ENCODE peak calls at places on chromosomes 6 and 20, in six cellular contexts. Y is astrocyte, J is GM20000, O is cardiac fibroblast, T is A549, N is fibroblast of lung. P is an unnamed sample.

GRCh38 chr6:72825265-72825918 is 203.5 kb downstream of the KCNQ5 start:
- DNase-seq in J (no peak), T (peak), Y (peak), N (peak), O (peak), P (no peak)

GRCh38 chr20:6120491-6120988 is 2.3 kb downstream of the FERMT1 start:
- DNase-seq in J (no peak), T (no peak), N (no peak), O (no peak), Y (no peak), P (no peak)

GRCh38 chr20:58228484-58229197 is at the start of gene ANKRD60:
- DNase-seq in O (peak), T (no peak), N (peak), J (peak), Y (peak), P (peak)

GRCh38 chr6:26322645-26323482 is 42.1 kb upstream of the BTN3A2 start:
- DNase-seq in J (no peak), N (peak), T (peak), O (peak), Y (peak), P (no peak)

GRCh38 chr6:1911476-1911875 is 301.8 kb downstream of the FOXC1 start:
- DNase-seq in T (no peak), O (peak), N (no peak), J (no peak), Y (no peak), P (no peak)

GRCh38 chr6:21588812-21589811 is 4.4 kb upstream of the SOX4 start:
- DNase-seq in T (peak), J (peak), Y (peak), N (peak), O (peak), P (peak)

GRCh38 chr20:1305682-1306081 is 23.3 kb downstream of the SDCBP2 start:
- DNase-seq in Y (no peak), N (no peak), J (no peak), O (no peak), T (no peak), P (no peak)

GRCh38 chr6:36962874-36963273 is 8.3 kb downstream of the PI16 start:
- DNase-seq in J (peak), Y (no peak), N (no peak), O (peak), T (peak), P (peak)

GRCh38 chr20:2246081-2246491 is 49.7 kb upstream of the TGM3 start:
- DNase-seq in O (no peak), Y (peak), T (no peak), J (no peak), N (peak), P (no peak)

GRCh38 chr6:90694802-90695201 is 107.9 kb upstream of the MAP3K7 start:
- DNase-seq in O (no peak), N (no peak), Y (no peak), J (no peak), T (no peak), P (no peak)

GRCh38 chr6:44254957-44255808 is 2.1 kb downstream of the SLC35B2 start:
- DNase-seq in Y (no peak), O (no peak), T (peak), J (no peak), N (peak), P (no peak)

GRCh38 chr6:148883270-148883669 is 136.4 kb downstream of the UST start:
- DNase-seq in N (peak), O (no peak), Y (no peak), J (no peak), T (no peak), P (no peak)

GRCh38 chr20:10758446-10758845 is 84.6 kb upstream of the JAG1 start:
- DNase-seq in N (peak), O (no peak), J (no peak), Y (no peak), T (peak), P (no peak)

GRCh38 chr6:5645903-5646302 is 360.8 kb downstream of the NRN1 start:
- DNase-seq in Y (no peak), J (no peak), O (no peak), T (no peak), N (no peak), P (no peak)

GRCh38 chr6:25960689-25961088 is 1.9 kb upstream of the TRIM38 start:
- DNase-seq in Y (no peak), T (no peak), J (no peak), N (no peak), O (no peak), P (no peak)

GRCh38 chr6:122647765-122648164 is 37.6 kb downstream of the PKIB start:
- DNase-seq in J (no peak), O (no peak), N (peak), T (no peak), Y (no peak), P (no peak)

GRCh38 chr20:17613328-17614175 is 43.7 kb downstream of the DSTN start:
- DNase-seq in J (no peak), O (no peak), T (no peak), N (no peak), Y (no peak), P (peak)

GRCh38 chr20:48737463-48738093 is 90.2 kb downstream of the PREX1 start:
- DNase-seq in O (no peak), Y (no peak), T (no peak), N (no peak), J (no peak), P (no peak)

GRCh38 chr20:61161649-61162210 is 90.3 kb upstream of the CDH4 start:
- DNase-seq in T (no peak), J (no peak), O (no peak), Y (no peak), N (no peak), P (no peak)

GRCh38 chr20:48831702-48832422 is 4.1 kb upstream of the PREX1 start:
- DNase-seq in T (peak), O (peak), N (peak), J (no peak), Y (no peak), P (no peak)

GRCh38 chr6:35490821-35491557 is 5.9 kb downstream of the TEAD3 start:
- DNase-seq in J (no peak), N (no peak), Y (no peak), T (no peak), O (no peak), P (no peak)

GRCh38 chr20:23340524-23340923 is 10.1 kb upstream of the NXT1 start:
- DNase-seq in T (peak), J (no peak), N (peak), O (peak), Y (peak), P (peak)

GRCh38 chr6:159077123-159077522 is 32.3 kb upstream of the TAGAP start:
- DNase-seq in J (no peak), T (no peak), Y (no peak), O (peak), N (peak), P (no peak)

GRCh38 chr6:148445620-148446019 is 103.0 kb downstream of the SASH1 start:
- DNase-seq in N (peak), Y (peak), J (no peak), O (peak), T (no peak), P (no peak)

GRCh38 chr6:90194371-90194841 is 102.2 kb downstream of the BACH2 start:
- DNase-seq in Y (peak), T (no peak), N (peak), J (no peak), O (no peak), P (no peak)

GRCh38 chr6:29967379-29968010 is 25.2 kb downstream of the HLA-A start:
- DNase-seq in N (peak), O (peak), J (no peak), Y (peak), T (no peak), P (no peak)

GRCh38 chr20:18992418-18992817 is 178.8 kb downstream of the SCP2D1 start:
- DNase-seq in J (no peak), O (no peak), T (peak), N (no peak), Y (no peak), P (no peak)

GRCh38 chr6:93418113-93418447 is 1.3 kb downstream of the EPHA7 start:
- DNase-seq in O (peak), Y (no peak), J (peak), T (no peak), N (no peak), P (no peak)

GRCh38 chr6:143283887-143284640 is 166.4 kb downstream of the ADAT2 start:
- DNase-seq in O (peak), Y (peak), T (no peak), N (peak), J (no peak), P (no peak)

GRCh38 chr20:36754656-36755222 is 8.8 kb upstream of the NDRG3 start:
- DNase-seq in J (peak), Y (peak), N (peak), O (peak), T (peak), P (peak)

GRCh38 chr20:24465730-24466129 is 3.7 kb upstream of the SYNDIG1 start:
- DNase-seq in O (peak), N (peak), Y (peak), J (no peak), T (no peak), P (no peak)

GRCh38 chr6:140773276-140773675 is 1359.4 kb upstream of the GJE1 start:
- DNase-seq in N (peak), T (no peak), J (no peak), O (peak), Y (peak), P (no peak)

GRCh38 chr6:4906293-4906941 is 97.4 kb downstream of the RPP40 start:
- DNase-seq in Y (no peak), J (peak), O (no peak), N (no peak), T (no peak), P (no peak)

GRCh38 chr6:133646021-133646682 is 242.8 kb upstream of the TCF21 start:
- DNase-seq in N (peak), J (no peak), T (peak), Y (peak), O (peak), P (no peak)

GRCh38 chr20:55213653-55214052 is 738.3 kb downstream of the DOK5 start:
- DNase-seq in Y (no peak), T (no peak), O (no peak), J (no peak), N (no peak), P (no peak)

GRCh38 chr20:6044102-6044501 is 9.8 kb downstream of the LRRN4 start:
- DNase-seq in N (no peak), Y (no peak), O (no peak), J (no peak), T (peak), P (no peak)

GRCh38 chr6:78243519-78243918 is 590.7 kb downstream of the MEI4 start:
- DNase-seq in J (no peak), N (peak), O (peak), T (no peak), Y (peak), P (no peak)

DNA sequence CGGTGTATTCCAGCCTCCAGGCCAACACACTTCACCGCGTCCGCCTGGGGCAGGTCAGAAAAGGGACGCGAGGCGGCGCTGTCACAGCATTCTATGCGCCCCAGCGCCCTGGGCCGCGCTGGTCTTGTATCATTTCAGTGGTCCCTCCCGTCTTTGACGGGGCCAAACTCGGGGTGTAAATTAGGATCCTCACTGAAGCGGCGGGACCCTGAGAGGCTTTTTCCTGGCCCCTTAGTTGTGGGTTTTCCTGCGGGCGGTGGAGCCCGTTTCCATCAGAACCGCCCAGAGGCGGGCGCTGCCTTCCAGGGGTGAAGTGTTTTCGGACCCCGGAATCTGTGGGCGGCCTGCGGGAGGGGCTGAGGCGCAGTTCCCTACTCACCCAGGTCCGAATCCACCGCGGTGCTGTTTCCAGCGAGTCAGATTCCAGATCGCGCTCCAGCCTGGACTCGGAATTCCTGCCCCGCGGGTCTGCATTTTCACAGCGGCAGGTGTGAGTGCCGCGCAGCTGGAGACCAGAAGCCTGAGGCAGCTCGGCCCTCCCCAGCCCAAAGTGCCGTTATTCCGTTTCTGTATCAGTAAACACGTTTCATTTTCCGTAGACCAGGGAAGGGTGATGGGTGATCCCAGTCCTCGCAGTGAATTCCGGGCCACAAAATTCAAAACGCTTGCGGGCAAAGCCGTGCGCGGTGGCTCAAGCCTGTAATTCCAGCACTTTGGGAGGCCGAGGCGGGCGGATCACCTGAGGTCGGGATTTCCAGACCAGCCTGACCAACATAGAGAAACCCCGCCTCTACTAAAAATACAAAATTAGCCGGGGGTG is 3.9 kb upstream of the MICB start:
- DNase-seq in N (peak), Y (peak), J (peak), T (peak), O (peak), P (peak)
- TF ChIP-seq CTCF in N (peak), Y (peak), J (peak), T (peak), O (peak), P (peak)

DNA sequence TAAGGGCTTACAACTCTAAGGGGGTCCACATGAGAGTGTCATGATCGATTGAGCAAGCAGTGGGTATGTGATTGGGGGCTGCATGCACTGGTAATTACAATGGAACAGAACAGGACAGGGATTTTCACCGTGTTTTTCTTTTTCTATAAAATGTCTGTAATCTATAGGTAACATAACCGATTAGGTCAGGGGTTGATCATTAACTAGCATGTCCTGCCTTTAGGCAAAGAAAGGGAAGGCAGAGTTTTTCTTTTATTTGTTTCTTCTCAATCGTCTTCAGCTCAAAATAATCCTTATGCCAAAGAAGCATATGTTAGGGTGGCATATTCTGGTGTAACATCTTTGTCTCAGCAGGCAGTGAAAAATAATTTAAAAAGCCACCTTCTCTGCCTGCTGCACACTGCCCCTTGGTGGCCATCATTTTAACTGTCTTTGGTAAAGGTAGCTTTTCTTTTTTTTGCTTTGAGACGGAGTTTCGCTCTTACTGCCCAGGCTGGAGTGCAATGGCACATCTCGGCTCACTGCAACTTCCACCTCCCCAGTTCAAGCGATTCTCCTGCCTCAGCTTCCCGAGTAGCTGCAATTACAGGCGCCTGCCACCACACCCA is 9.7 kb upstream of the CEP43 start:
- DNase-seq in J (peak), O (peak), T (peak), N (peak), Y (no peak), P (no peak)
- TF ChIP-seq CTCF in J (peak), O (peak), T (peak), N (peak), Y (peak), P (peak)

GRCh38 chr6:100167585-100167984 is 173.6 kb upstream of the MCHR2 start:
- DNase-seq in N (peak), T (no peak), O (no peak), J (no peak), Y (no peak), P (no peak)
- TF ChIP-seq CTCF in N (no peak), T (no peak), O (no peak), J (no peak), Y (no peak), P (no peak)

GRCh38 chr20:34473262-34473883 is 42.8 kb upstream of the DYNLRB1 start:
- DNase-seq in O (peak), J (peak), T (peak), N (peak), Y (peak), P (peak)
- TF ChIP-seq CTCF in O (peak), J (peak), T (peak), N (peak), Y (peak), P (no peak)

DNA sequence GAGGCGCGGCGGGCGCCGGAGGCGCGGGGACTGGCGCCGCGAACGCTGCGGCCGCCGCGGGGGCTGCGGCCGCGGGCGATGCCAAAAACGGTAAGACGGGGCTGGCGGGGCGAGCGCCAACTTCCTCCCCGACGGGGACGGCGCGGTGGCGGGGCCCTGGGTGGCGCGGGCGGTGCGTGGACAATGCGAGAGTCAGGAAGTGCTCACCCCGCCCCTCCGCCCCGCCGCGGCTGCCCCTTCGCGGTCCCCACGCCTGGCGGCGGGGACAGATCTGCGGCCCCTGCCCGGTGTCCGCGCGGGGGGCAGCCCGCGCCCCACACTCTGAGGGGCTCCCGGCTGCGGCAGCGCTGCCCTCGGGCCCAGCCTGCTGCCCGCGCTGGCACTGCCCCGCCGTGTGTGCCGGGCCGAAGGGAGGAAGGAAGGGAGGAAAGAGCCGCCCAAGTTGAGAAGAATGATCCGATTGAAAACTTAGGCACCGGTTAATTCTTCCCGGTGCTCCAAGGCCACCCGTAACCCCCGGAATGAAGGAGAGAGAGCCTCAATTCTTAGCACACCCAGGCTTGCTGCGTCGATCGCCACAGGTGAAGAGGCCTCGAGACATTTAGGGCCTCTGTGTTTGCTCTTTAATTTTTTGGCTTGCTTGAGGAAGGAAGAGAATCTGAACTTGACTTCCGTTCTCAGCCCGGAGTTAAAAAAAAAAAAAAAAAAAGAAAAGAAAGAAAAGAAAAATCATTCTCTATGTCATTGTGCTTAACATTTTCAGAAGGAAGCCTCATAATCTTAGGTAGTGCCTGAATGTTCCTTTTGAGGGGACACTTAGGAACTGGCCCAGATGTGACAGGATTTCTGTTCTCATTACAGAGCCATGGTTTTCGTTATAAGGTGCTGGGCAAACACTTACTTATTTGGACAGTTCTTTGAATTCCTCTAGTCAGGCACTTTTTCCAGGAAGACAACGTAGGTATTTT is 982 bp downstream of the HECA start:
- DNase-seq in Y (no peak), J (peak), N (no peak), T (no peak), O (no peak), P (peak)
- TF ChIP-seq CTCF in Y (no peak), J (no peak), N (no peak), T (no peak), O (no peak), P (no peak)

P was measured in glutamatergic neuron.